ENCODE peak calls at places on chromosomes 5 and 9, in nine cellular contexts. U, G, S, Q, X, B, M, H and T are unnamed samples.

GRCh38 chr9:120480707-120481106 is 99.3 kb downstream of the CDK5RAP2 start:
- DNase-seq in Q (peak; percentile 13), H (no peak), M (no peak), G (no peak), U (no peak), S (no peak), X (no peak), B (peak; percentile 11), T (no peak)

GRCh38 chr5:96968614-96969013 is 32.7 kb downstream of the LNPEP start:
- DNase-seq in S (no peak), M (no peak), X (no peak), U (no peak), Q (no peak), G (no peak), B (no peak), H (no peak), T (no peak)

GRCh38 chr9:135215571-135216161 is 128.2 kb downstream of the OLFM1 start:
- DNase-seq in B (no peak), X (peak; percentile 71), G (no peak), Q (no peak), H (no peak), S (no peak), U (no peak), M (no peak), T (no peak)

GRCh38 chr9:124218438-124219289 is 39.1 kb upstream of the NEK6 start:
- DNase-seq in U (no peak), M (peak; percentile 77), S (no peak), X (peak; percentile 76), H (no peak), B (peak; percentile 60), Q (no peak), G (no peak), T (no peak)

GRCh38 chr9:98973546-98973921 is 29.8 kb downstream of the COL15A1 start:
- DNase-seq in Q (no peak), B (no peak), X (no peak), S (no peak), M (no peak), U (no peak), G (no peak), H (no peak), T (no peak)

GRCh38 chr9:4102078-4102477 is 197.8 kb downstream of the GLIS3 start:
- DNase-seq in B (no peak), X (no peak), Q (no peak), H (no peak), S (no peak), G (no peak), M (no peak), U (no peak), T (no peak)

GRCh38 chr9:107208121-107208520 is 75.0 kb upstream of the RAD23B start:
- DNase-seq in G (no peak), U (no peak), S (no peak), M (no peak), H (no peak), Q (no peak), X (no peak), B (peak; percentile 81), T (no peak)

GRCh38 chr9:90326219-90326618 is 316.4 kb downstream of the DIRAS2 start:
- DNase-seq in S (no peak), G (no peak), Q (no peak), U (no peak), M (no peak), B (peak; percentile 34), H (no peak), X (no peak), T (no peak)